ENCODE peak calls at places on chromosomes 6 and 20, in eight cellular contexts. R is stimulated activated CD8-positive, alpha-beta memory T cell treated with anti-CD3 and anti-CD28 coated beads, Interleukin-7, amount 100 ng/mL, for 4 hours; H is Panc1; K is coronary artery; U is tibial nerve; J is activated T-cell treated with anti-CD3 and anti-CD28 coated beads, Interleukin-2, amount 50 U/mL, for 4 hours; O is GM18507; N is OCI-M1. T is an unnamed sample.

GRCh38 chr6:79538481-79538971 is 1.3 kb upstream of the LCA5 start:
- DNase-seq in O (no peak), N (no peak), U (no peak), K (no peak), R (no peak), H (peak), J (no peak), T (no peak)

GRCh38 chr6:47713200-47713599 is 14.8 kb downstream of the ADGRF4 start:
- DNase-seq in K (no peak), N (no peak), U (no peak), J (no peak), O (no peak), H (no peak), R (no peak), T (no peak)

GRCh38 chr20:62710886-62711702 is 2.5 kb downstream of the NTSR1 start:
- DNase-seq in U (no peak), R (peak), H (no peak), O (no peak), J (peak), N (peak), K (no peak), T (no peak)

GRCh38 chr6:75458895-75459294 is 34.7 kb downstream of the FILIP1 start:
- DNase-seq in O (no peak), H (no peak), J (no peak), U (no peak), R (no peak), K (no peak), N (no peak), T (no peak)

GRCh38 chr6:169863149-169863525 is 111.7 kb downstream of the ERMARD start:
- DNase-seq in H (no peak), R (no peak), K (peak), N (no peak), O (no peak), J (no peak), U (no peak), T (no peak)

GRCh38 chr6:111269401-111269970 is 182.2 kb downstream of the SLC16A10 start:
- DNase-seq in H (no peak), U (no peak), R (no peak), J (no peak), O (no peak), K (no peak), N (no peak), T (no peak)

GRCh38 chr6:96907498-96907897 is 9.8 kb upstream of the NDUFAF4 start:
- DNase-seq in H (no peak), R (no peak), N (no peak), U (no peak), J (no peak), O (no peak), K (no peak), T (no peak)

GRCh38 chr6:10028202-10028601 is 386.7 kb downstream of the TFAP2A start:
- DNase-seq in O (no peak), J (no peak), R (no peak), U (no peak), K (no peak), N (no peak), H (no peak), T (no peak)

GRCh38 chr6:35317483-35318199 is 20.0 kb downstream of the DEF6 start:
- DNase-seq in R (no peak), J (no peak), K (no peak), H (no peak), N (no peak), U (no peak), O (no peak), T (no peak)

GRCh38 chr6:88459224-88459623 is 293.1 kb upstream of the CNR1 start:
- DNase-seq in K (no peak), J (no peak), U (no peak), H (no peak), O (no peak), N (no peak), R (no peak), T (no peak)

GRCh38 chr20:25247666-25248500 is at the start of gene PYGB:
- DNase-seq in O (peak), K (no peak), U (peak), H (no peak), J (peak), R (peak), N (peak), T (no peak)

GRCh38 chr20:37346526-37347346 is 796 bp downstream of the SRC start:
- DNase-seq in O (no peak), N (no peak), U (no peak), H (no peak), R (no peak), K (peak), J (no peak), T (no peak)

GRCh38 chr6:103672169-103672568 is 1187.5 kb downstream of the HACE1 start:
- DNase-seq in H (no peak), J (no peak), K (no peak), U (no peak), R (no peak), N (peak), O (no peak), T (no peak)

GRCh38 chr6:52426667-52427066 is 6.5 kb downstream of the EFHC1 start:
- DNase-seq in H (no peak), J (no peak), K (no peak), N (no peak), R (no peak), U (no peak), O (no peak), T (no peak)

GRCh38 chr6:169190144-169190584 is 63.5 kb downstream of the THBS2 start:
- DNase-seq in K (peak), J (no peak), U (peak), R (no peak), H (no peak), N (no peak), O (no peak), T (peak)

GRCh38 chr6:16061833-16062232 is 67.1 kb upstream of the MYLIP start:
- DNase-seq in K (no peak), U (no peak), O (no peak), R (no peak), N (no peak), H (no peak), J (no peak), T (no peak)

GRCh38 chr6:63573899-63574553 is 1.7 kb downstream of the LOC128125822 start:
- DNase-seq in O (no peak), K (no peak), J (peak), H (no peak), N (peak), R (no peak), U (no peak), T (peak)

GRCh38 chr6:18585032-18585573 is 198.0 kb downstream of the RNF144B start:
- DNase-seq in R (no peak), H (peak), U (no peak), K (no peak), J (no peak), N (peak), O (no peak), T (peak)

GRCh38 chr20:36269507-36269906 is 33.2 kb downstream of the AAR2 start:
- DNase-seq in R (no peak), U (no peak), H (no peak), O (no peak), K (no peak), N (no peak), J (no peak), T (no peak)